ENCODE peak calls at places on chromosomes 16 and 17, in five cellular contexts. O is cardiac fibroblast, L is bronchial epithelial cell, J is transverse colon, U is gastrocnemius medialis. E is an unnamed sample.

GRCh38 chr17:8243827-8244226 is 4.0 kb downstream of the CTC1 start:
- DNase-seq in O (no peak), L (no peak), J (no peak), U (no peak), E (no peak)

GRCh38 chr16:74561626-74562025 is 45.3 kb downstream of the GLG1 start:
- DNase-seq in O (no peak), L (no peak), J (no peak), U (no peak), E (no peak)

GRCh38 chr17:27560668-27561067 is 70.3 kb upstream of the LGALS9 start:
- DNase-seq in O (peak), L (peak), J (peak), U (no peak), E (no peak)

GRCh38 chr17:47862621-47863440 is 11.9 kb upstream of the SP6 start:
- DNase-seq in O (peak), L (peak), J (no peak), U (no peak), E (no peak)

GRCh38 chr17:8466466-8466865 is 30.8 kb downstream of the NDEL1 start:
- DNase-seq in O (peak), L (no peak), J (no peak), U (no peak), E (no peak)

GRCh38 chr16:78284957-78285434 is 185.5 kb downstream of the WWOX start:
- DNase-seq in O (no peak), L (no peak), J (no peak), U (no peak), E (no peak)

GRCh38 chr16:66198641-66199040 is 167.8 kb upstream of the CDH5 start:
- DNase-seq in O (peak), L (no peak), J (no peak), U (no peak), E (no peak)

GRCh38 chr17:1931759-1932579 is 93.2 kb downstream of the RTN4RL1 start:
- DNase-seq in O (no peak), L (peak), J (peak), U (peak), E (no peak)

GRCh38 chr17:50660042-50660886 is 25.6 kb downstream of the ABCC3 start:
- DNase-seq in O (peak), L (no peak), J (peak), U (no peak), E (no peak)

GRCh38 chr16:1613728-1614225 is 1.6 kb downstream of the CRAMP1 start:
- DNase-seq in O (no peak), L (no peak), J (peak), U (no peak), E (no peak)

GRCh38 chr16:90016339-90016950 is 2.8 kb downstream of the DBNDD1 start:
- DNase-seq in O (no peak), L (no peak), J (no peak), U (no peak), E (no peak)

GRCh38 chr16:90019543-90020259 is 445 bp upstream of the DBNDD1 start:
- DNase-seq in O (peak), L (peak), J (peak), U (no peak), E (no peak)

GRCh38 chr16:90020260-90020837 is 1.1 kb upstream of the DBNDD1 start:
- DNase-seq in O (no peak), L (no peak), J (no peak), U (no peak), E (no peak)

GRCh38 chr16:90019201-90019542 is at the start of gene DBNDD1:
- DNase-seq in O (no peak), L (no peak), J (no peak), U (no peak), E (no peak)

DNA sequence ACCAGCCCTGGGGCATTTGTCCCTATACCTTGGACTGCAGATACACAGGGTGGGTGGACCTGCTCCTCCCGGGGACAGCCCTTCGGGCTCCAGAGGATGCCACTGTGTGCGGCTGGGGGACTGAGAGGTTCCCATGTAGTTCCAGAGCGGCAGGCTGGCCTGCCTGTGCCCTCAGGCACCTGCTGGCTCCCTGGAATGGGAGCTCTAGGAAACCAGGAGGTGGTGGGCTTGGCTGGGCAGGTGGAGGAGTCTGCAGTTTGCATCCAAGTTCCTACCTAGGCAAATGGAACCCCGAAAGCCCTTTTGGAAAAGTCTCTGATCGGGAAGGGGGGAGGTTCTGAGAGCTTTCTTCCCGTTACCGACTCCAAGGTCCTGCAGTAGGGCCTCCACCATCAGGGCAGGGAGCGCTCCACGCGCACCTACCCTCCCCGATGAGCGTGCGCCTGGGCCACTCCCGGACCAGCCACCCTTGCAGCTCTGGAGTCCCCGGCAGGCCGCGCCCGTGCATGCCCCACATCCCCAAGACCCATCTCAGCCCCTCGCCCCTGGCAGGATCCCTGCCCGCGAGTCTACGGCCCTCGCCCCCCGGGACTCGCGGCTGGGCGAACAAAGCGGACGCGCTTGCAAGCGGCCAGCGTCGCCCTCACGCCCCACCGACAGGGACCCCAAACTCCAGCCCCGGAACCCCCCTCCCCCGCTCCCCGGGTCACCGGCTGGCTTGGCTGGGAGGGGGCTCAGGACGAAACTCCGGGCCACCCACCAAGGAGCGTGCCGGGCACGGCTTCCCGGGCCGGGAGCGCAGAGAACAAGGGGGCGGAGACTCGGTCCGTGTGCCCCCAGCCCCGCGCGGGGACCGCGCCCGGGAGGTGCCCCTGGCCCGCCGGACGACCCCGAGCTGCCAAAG is 707 bp downstream of the DBNDD1 start:
- DNase-seq in O (no peak), L (no peak), J (peak), U (no peak), E (no peak)
- H3K4me3 ChIP-seq in O (peak), L (peak), J (peak), U (peak), E (peak)

DNA sequence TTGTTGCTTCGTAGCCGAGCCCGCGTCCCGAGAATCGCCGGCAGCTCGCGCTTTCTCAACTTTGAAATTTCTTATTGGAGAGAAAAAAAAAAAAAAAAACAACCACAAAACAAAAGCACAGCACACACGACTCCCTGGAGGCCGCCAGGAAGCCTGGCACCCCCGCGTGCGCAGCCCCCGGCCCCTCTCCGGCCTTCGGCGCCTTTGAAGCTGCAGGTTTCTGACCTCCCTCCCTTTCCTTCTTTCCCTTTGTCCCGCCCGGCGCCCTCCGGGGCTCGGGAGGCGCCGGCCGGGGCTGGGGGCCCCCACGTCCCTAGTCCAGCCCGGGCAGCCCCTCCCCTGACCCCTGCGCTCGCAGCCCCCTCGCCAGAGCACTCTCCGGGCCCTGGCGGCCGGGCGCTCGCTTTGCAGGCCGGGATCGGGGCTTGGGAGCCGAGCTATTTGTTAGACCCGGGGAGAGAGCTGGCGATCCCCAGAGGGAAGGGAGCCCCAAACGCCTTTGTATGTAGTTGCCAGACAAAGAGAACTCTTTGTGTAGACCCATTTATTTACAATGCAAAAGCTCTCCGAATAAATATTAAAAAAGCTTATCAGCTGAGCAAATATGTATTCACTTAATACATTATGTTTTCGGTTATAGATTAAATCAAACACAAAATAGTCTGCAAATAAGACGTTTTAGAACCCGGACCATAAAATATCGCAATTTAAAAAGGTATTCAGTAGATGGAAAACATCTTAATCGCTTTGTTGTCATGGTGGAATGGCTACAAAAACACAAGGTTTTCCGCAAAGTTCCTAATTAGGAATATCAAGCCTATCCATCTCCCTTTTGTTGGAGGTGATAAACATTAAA is 2.3 kb downstream of the BAHCC1 start:
- DNase-seq in O (peak), L (no peak), J (peak), U (no peak), E (no peak)
- TF ChIP-seq CTCF in O (peak), L (peak), J (peak), U (no peak), E (no peak)

DNA sequence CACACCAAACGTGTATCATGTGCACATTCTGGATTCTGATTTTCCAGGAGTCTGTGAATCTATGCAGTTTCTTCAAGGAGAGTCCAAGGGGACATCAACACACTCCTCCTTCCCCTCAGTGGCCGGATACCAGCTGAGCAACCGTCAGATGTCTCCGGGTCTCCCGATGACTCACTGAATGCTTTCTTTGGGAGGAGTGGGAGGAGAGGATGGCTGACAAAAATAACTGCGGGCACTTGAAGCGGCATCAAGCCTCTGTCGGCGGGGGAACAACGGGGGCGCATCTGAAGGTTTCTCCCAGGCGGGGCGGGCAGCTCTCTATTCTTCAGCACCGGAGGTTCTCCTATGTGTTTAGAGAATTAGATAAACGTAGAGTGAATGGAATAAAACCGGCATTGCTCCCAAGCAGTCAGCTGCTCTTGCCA is 24.6 kb upstream of the LRRC75A start:
- DNase-seq in O (peak), L (peak), J (no peak), U (no peak), E (no peak)
- H3K4me3 ChIP-seq in O (no peak), L (no peak), J (no peak), U (no peak), E (peak)

GRCh38 chr16:56332464-56333079 is 92.8 kb downstream of the AMFR start:
- DNase-seq in O (peak), L (no peak), J (peak), U (peak), E (no peak)
- TF ChIP-seq CTCF in O (peak), L (peak), J (peak), U (peak), E (no peak)

DNA sequence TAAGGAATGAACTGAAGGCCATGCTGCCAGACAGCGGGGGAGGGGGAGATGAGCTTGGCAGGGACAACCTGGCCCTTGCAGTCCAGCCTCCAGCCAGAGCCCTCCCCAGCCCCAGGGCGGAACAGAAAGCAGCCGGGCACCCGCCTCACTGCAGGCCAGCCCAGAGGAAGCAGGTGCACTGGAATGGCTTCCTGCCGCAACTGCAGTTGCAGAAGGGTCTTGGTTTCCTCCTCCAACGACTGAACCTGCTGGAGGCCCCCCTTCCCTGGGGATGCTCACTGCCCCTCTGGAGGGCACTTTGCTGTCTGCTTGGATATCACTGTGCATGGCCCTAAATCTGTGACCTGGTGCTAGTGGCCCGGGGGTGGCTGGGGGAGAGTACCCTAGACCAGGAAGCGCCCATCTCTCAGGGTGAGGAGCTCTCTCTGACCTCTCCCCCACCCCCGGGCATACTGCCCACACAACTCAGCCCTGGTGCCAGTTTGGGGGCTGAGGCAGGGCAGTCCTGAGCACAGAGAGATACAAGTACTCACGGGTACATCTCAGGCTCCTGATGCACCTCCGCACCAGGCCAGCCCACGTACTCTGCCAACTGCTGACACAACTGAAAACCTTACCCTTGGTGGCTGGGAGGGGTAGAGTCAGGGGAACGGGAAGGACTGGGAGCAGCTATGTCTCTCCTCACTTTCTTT is 41.1 kb downstream of the MYO18A start:
- DNase-seq in O (no peak), L (no peak), J (peak), U (peak), E (no peak)
- H3K4me3 ChIP-seq in O (no peak), L (no peak), J (peak), U (peak), E (peak)

DNA sequence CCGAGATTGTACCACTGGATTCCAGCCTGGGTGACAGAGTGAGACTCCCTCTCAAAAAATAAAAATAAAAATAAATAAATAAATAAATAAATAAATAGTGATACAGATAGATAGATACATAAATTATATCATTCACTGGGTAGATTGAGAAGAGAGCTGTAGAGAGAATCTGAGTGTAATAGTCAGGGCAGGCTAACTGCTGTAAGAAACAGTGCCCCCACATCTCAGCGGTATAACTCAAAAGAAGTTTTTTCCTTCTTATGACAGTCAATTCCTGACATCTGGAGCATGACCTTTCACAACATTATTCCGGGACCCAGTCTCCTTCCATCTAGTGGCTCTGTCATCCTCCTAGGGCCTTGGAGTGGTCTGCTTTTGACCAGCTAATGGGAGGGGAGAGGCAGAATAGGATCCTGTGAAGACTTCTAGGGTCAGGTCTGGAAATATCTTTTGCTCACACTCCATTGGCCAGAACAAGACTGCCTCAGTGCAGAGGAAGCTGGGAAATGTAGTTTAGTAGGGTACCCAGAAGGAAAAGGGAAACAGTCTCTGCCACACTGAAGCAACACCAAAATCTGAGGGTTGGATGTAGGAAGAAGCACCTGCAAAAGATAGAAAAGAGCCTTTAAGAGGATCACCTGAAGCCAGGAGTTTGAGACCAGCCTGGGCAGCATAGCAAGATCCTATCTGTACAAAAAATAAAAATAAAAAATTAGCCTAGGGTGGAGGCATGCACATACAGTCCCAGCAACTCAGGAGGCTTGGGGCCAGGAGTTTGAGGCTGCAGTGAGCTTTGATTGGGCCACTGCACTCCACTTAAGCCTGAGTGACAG is 3.0 kb upstream of the QPRT start:
- DNase-seq in O (peak), L (peak), J (no peak), U (no peak), E (no peak)
- TF ChIP-seq CTCF in O (no peak), L (no peak), J (no peak), U (no peak), E (no peak)

DNA sequence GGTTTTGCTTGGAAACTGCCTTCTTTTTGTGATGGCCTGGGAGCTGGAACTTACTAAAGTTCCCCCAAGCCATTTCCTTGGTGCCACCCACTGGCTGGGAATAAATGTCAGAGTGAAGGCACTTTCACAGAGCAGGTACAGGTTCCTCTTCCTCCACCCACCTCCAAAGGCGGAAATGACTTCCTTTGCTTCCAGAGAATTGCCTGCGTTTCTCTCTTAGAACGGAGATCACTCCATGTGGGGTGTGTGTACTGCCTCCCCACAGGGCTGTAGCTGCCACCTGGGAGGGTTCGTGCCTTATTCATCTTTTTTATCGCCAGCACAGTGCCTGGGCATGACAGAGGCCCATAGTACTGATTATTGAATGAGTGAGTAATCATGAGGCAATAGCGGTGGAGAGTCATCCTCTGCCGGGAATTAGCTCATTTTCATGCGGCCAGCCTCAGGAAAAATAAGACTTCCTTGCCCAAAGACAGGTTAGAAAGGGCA is 32.2 kb upstream of the HAS3 start:
- DNase-seq in O (peak), L (peak), J (no peak), U (no peak), E (no peak)
- H3K4me3 ChIP-seq in O (no peak), L (no peak), J (no peak), U (no peak), E (no peak)

GRCh38 chr16:27355610-27356009 is 41.8 kb downstream of the IL4R start:
- DNase-seq in O (peak), L (peak), J (peak), U (no peak), E (no peak)
- TF ChIP-seq CTCF in O (peak), L (peak), J (peak), U (no peak), E (no peak)

DNA sequence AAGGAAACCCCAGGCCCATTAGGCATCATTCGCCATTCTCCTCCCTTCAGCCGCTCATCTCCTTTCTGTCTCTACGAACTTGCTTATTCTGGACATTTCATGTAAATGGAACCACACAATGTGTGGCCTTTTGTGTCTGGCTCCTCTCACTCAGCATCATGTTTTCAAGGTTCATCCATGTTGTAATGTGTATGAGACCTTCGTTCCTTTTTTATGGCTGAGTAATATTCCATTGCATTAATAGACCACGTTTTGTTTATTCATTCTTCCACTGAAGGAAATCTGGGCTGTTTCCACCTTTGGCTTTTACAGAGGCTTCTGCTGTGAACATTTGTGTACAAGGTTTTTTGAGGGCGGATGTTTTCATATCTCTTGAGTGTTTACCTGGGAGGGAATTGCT is 3.2 kb downstream of the CRISPLD2 start:
- DNase-seq in O (no peak), L (no peak), J (no peak), U (no peak), E (no peak)
- H3K4me3 ChIP-seq in O (no peak), L (no peak), J (no peak), U (peak), E (peak)